ENCODE peak calls at places on chromosomes 1 and 21, in ten cellular contexts. X is central memory CD4-positive, alpha-beta T cell; E is aorta; Z is kidney; I is ovary; A is GM04503; L is HAP-1; H is GM23338; F is cardiac muscle cell; J is stimulated activated CD8-positive, alpha-beta memory T cell treated with anti-CD3 and anti-CD28 coated beads, Interleukin-15, amount 100 ng/mL, for 48 hours. D is an unnamed sample.

GRCh38 chr1:8202182-8202905 is 115.6 kb upstream of the SLC45A1 start:
- DNase-seq in X (no peak), E (peak; percentile 88), Z (peak; percentile 91), I (peak; percentile 86), A (no peak), L (no peak), H (peak; percentile 48), F (peak; percentile 92), J (no peak), D (no peak)

GRCh38 chr21:36491191-36491916 is 11.4 kb upstream of the CLDN14 start:
- DNase-seq in X (no peak), E (no peak), Z (no peak), I (no peak), A (peak; percentile 59), L (no peak), H (no peak), F (no peak), J (no peak), D (peak; percentile 18)

GRCh38 chr1:18556364-18556763 is 74.3 kb upstream of the PAX7 start:
- DNase-seq in X (no peak), E (no peak), Z (no peak), I (no peak), A (no peak), L (peak; percentile 36), H (peak; percentile 75), F (peak; percentile 37), J (no peak), D (no peak)

GRCh38 chr1:168273575-168273974 is 7.1 kb upstream of the TBX19 start:
- DNase-seq in X (no peak), E (no peak), Z (no peak), I (no peak), A (no peak), L (no peak), H (no peak), F (no peak), J (no peak), D (no peak)

GRCh38 chr1:108691128-108691885 is 803 bp upstream of the PRPF38B start:
- DNase-seq in X (no peak), E (no peak), Z (no peak), I (no peak), A (no peak), L (no peak), H (no peak), F (no peak), J (no peak), D (no peak)

GRCh38 chr1:187715483-187715882 is 886.7 kb downstream of the PLA2G4A start:
- DNase-seq in X (no peak), E (no peak), Z (no peak), I (no peak), A (no peak), L (no peak), H (no peak), F (no peak), J (no peak), D (no peak)

GRCh38 chr1:173304529-173305227 is 97.5 kb upstream of the TNFSF4 start:
- DNase-seq in X (no peak), E (no peak), Z (no peak), I (no peak), A (no peak), L (no peak), H (no peak), F (no peak), J (no peak), D (no peak)

GRCh38 chr1:115557715-115558114 is 84.1 kb upstream of the VANGL1 start:
- DNase-seq in X (no peak), E (no peak), Z (no peak), I (no peak), A (no peak), L (no peak), H (peak; percentile 32), F (no peak), J (no peak), D (no peak)

GRCh38 chr1:37315236-37315870 is 159.0 kb upstream of the ZC3H12A start:
- DNase-seq in X (no peak), E (no peak), Z (no peak), I (no peak), A (no peak), L (peak; percentile 52), H (peak; percentile 73), F (no peak), J (no peak), D (no peak)

D was measured in neuronal stem cell.